ENCODE peak calls at places on chromosomes 11 and 22, in four cellular contexts. One of them, this sample, is unnamed. For H3K9me3, the result is how much of the 10 kb centered on the place peaks cover.

GRCh38 chr11:67627394-67627787 is 2.3 kb downstream of the NUDT8 start:
- DNase-seq in naive thymus-derived CD4-positive, alpha-beta T cell: no peak
- DNase-seq in A549: no peak
- DNase-seq in cardiac muscle cell: no peak
- DNase-seq in this sample: no peak

GRCh38 chr22:38882972-38883622 is 11.1 kb upstream of the CBX6 start:
- DNase-seq in naive thymus-derived CD4-positive, alpha-beta T cell: peak
- DNase-seq in A549: no peak
- DNase-seq in cardiac muscle cell: no peak
- DNase-seq in this sample: no peak

GRCh38 chr11:28346209-28346608 is 238.0 kb downstream of the METTL15 start:
- DNase-seq in naive thymus-derived CD4-positive, alpha-beta T cell: no peak
- DNase-seq in A549: no peak
- DNase-seq in cardiac muscle cell: no peak
- DNase-seq in this sample: no peak

GRCh38 chr11:13135385-13136271 is 126.5 kb downstream of the RASSF10 start:
- DNase-seq in naive thymus-derived CD4-positive, alpha-beta T cell: no peak
- DNase-seq in A549: peak
- DNase-seq in cardiac muscle cell: peak
- DNase-seq in this sample: no peak

GRCh38 chr11:68269414-68270081 is 2.2 kb downstream of the C11orf24 start:
- DNase-seq in naive thymus-derived CD4-positive, alpha-beta T cell: no peak
- DNase-seq in A549: no peak
- DNase-seq in cardiac muscle cell: no peak
- DNase-seq in this sample: no peak

GRCh38 chr22:28408702-28409101 is 270.9 kb downstream of the TTC28 start:
- DNase-seq in naive thymus-derived CD4-positive, alpha-beta T cell: no peak
- DNase-seq in A549: no peak
- DNase-seq in cardiac muscle cell: no peak
- DNase-seq in this sample: no peak

GRCh38 chr22:41902932-41903421 is 11.9 kb downstream of the SHISA8 start:
- DNase-seq in naive thymus-derived CD4-positive, alpha-beta T cell: no peak
- DNase-seq in A549: no peak
- DNase-seq in cardiac muscle cell: no peak
- DNase-seq in this sample: no peak

GRCh38 chr11:68509105-68509504 is 48.6 kb downstream of the PPP6R3 start:
- DNase-seq in naive thymus-derived CD4-positive, alpha-beta T cell: no peak
- DNase-seq in A549: no peak
- DNase-seq in cardiac muscle cell: no peak
- DNase-seq in this sample: no peak

GRCh38 chr22:46036558-46037408 is 59.8 kb upstream of the WNT7B start:
- DNase-seq in naive thymus-derived CD4-positive, alpha-beta T cell: peak
- DNase-seq in A549: peak
- DNase-seq in cardiac muscle cell: peak
- DNase-seq in this sample: peak

GRCh38 chr11:102451041-102451692 is 1.4 kb downstream of the TMEM123 start:
- DNase-seq in naive thymus-derived CD4-positive, alpha-beta T cell: no peak
- DNase-seq in A549: no peak
- DNase-seq in cardiac muscle cell: no peak
- DNase-seq in this sample: no peak

GRCh38 chr11:88175004-88175706 is at the start of gene RAB38:
- DNase-seq in naive thymus-derived CD4-positive, alpha-beta T cell: no peak
- DNase-seq in A549: peak
- DNase-seq in cardiac muscle cell: peak
- DNase-seq in this sample: peak

GRCh38 chr22:36386351-36386899 is 1.3 kb downstream of the MYH9 start:
- DNase-seq in naive thymus-derived CD4-positive, alpha-beta T cell: no peak
- DNase-seq in A549: peak
- DNase-seq in cardiac muscle cell: no peak
- DNase-seq in this sample: peak

GRCh38 chr22:25753252-25753651 is 11.3 kb downstream of the MYO18B start:
- DNase-seq in naive thymus-derived CD4-positive, alpha-beta T cell: no peak
- DNase-seq in A549: no peak
- DNase-seq in cardiac muscle cell: no peak
- DNase-seq in this sample: no peak

GRCh38 chr11:41379084-41379483 is 80.4 kb downstream of the LRRC4C start:
- DNase-seq in naive thymus-derived CD4-positive, alpha-beta T cell: no peak
- DNase-seq in A549: no peak
- DNase-seq in cardiac muscle cell: no peak
- DNase-seq in this sample: no peak

GRCh38 chr11:35144103-35144741 is 5.3 kb downstream of the CD44 start:
- DNase-seq in naive thymus-derived CD4-positive, alpha-beta T cell: peak
- DNase-seq in A549: no peak
- DNase-seq in cardiac muscle cell: no peak
- DNase-seq in this sample: peak

GRCh38 chr11:16299884-16300778 is 56.2 kb downstream of the SOX6 start:
- DNase-seq in naive thymus-derived CD4-positive, alpha-beta T cell: no peak
- DNase-seq in A549: no peak
- DNase-seq in cardiac muscle cell: peak
- DNase-seq in this sample: no peak

GRCh38 chr22:41808400-41808799 is 7.9 kb downstream of the CCDC134 start:
- DNase-seq in naive thymus-derived CD4-positive, alpha-beta T cell: no peak
- DNase-seq in A549: no peak
- DNase-seq in cardiac muscle cell: no peak
- DNase-seq in this sample: no peak

GRCh38 chr11:115581871-115582639 is 77.8 kb upstream of the CADM1 start:
- DNase-seq in naive thymus-derived CD4-positive, alpha-beta T cell: no peak
- DNase-seq in A549: peak
- DNase-seq in cardiac muscle cell: peak
- DNase-seq in this sample: no peak

GRCh38 chr22:24146190-24146616 is 35.1 kb upstream of the SUSD2 start:
- DNase-seq in naive thymus-derived CD4-positive, alpha-beta T cell: peak
- DNase-seq in A549: peak
- DNase-seq in cardiac muscle cell: peak
- DNase-seq in this sample: peak

GRCh38 chr22:47654922-47655451 is 892.5 kb downstream of the TBC1D22A start:
- DNase-seq in naive thymus-derived CD4-positive, alpha-beta T cell: no peak
- DNase-seq in A549: no peak
- DNase-seq in cardiac muscle cell: no peak
- DNase-seq in this sample: no peak
- H3K9me3 ChIP-seq in naive thymus-derived CD4-positive, alpha-beta T cell: under half
- H3K9me3 ChIP-seq in A549: under half
- H3K9me3 ChIP-seq in cardiac muscle cell: under half
- H3K9me3 ChIP-seq in this sample: under half

GRCh38 chr11:93738647-93739081 is 2.6 kb downstream of the TAF1D start:
- DNase-seq in naive thymus-derived CD4-positive, alpha-beta T cell: no peak
- DNase-seq in A549: no peak
- DNase-seq in cardiac muscle cell: no peak
- DNase-seq in this sample: no peak
- H3K4me3 ChIP-seq in naive thymus-derived CD4-positive, alpha-beta T cell: peak
- H3K4me3 ChIP-seq in A549: peak
- H3K4me3 ChIP-seq in cardiac muscle cell: no peak
- H3K4me3 ChIP-seq in this sample: peak

DNA sequence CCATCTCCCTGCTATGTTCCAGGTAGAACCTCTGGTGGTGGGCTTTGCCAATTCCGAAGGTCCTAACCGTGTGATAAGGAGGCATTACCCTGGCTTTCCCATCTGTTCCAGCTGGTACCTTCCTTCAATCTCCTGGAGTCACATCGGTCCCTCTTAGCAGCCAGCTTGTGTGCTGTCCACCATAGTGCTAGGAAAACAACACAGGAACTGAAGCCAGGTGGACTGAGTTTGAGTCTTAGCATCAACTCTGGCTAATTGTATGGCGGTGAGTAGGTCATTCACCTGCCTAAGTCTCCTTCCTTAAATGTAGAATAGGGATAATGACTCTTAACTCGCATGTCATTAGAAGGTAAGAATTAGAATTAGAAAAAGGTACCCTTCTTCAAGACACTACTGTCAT is 159.6 kb upstream of the E2F8 start:
- DNase-seq in naive thymus-derived CD4-positive, alpha-beta T cell: no peak
- DNase-seq in A549: no peak
- DNase-seq in cardiac muscle cell: no peak
- DNase-seq in this sample: no peak
- H3K9me3 ChIP-seq in naive thymus-derived CD4-positive, alpha-beta T cell: under half
- H3K9me3 ChIP-seq in A549: under half
- H3K9me3 ChIP-seq in cardiac muscle cell: under half
- H3K9me3 ChIP-seq in this sample: under half

GRCh38 chr11:128496684-128497056 is 90.7 kb downstream of the ETS1 start:
- DNase-seq in naive thymus-derived CD4-positive, alpha-beta T cell: no peak
- DNase-seq in A549: peak
- DNase-seq in cardiac muscle cell: no peak
- DNase-seq in this sample: no peak
- H3K4me3 ChIP-seq in naive thymus-derived CD4-positive, alpha-beta T cell: peak
- H3K4me3 ChIP-seq in A549: peak
- H3K4me3 ChIP-seq in cardiac muscle cell: no peak
- H3K4me3 ChIP-seq in this sample: peak